ENCODE peak calls at places on chromosome 16, in six cellular contexts. A is GM23338, Z is SK-N-SH, L is GM23248, C is MM.1S, P is PC-3. X is an unnamed sample.

GRCh38 chr16:87538594-87538993 is 45.8 kb upstream of the ZCCHC14 start:
- DNase-seq in A (no peak), C (no peak), L (peak), Z (no peak), P (no peak), X (no peak)

GRCh38 chr16:62950351-62950750 is 914.1 kb upstream of the CDH8 start:
- DNase-seq in C (no peak), L (no peak), A (peak), Z (no peak), P (no peak), X (no peak)

GRCh38 chr16:68383858-68384257 is 64.5 kb downstream of the SMPD3 start:
- DNase-seq in C (no peak), Z (no peak), P (no peak), A (no peak), L (no peak), X (no peak)

GRCh38 chr16:81866820-81867440 is 87.8 kb downstream of the PLCG2 start:
- DNase-seq in P (no peak), C (no peak), A (no peak), Z (no peak), L (no peak), X (no peak)

GRCh38 chr16:50570808-50571598 is 22.8 kb downstream of the NKD1 start:
- DNase-seq in Z (no peak), C (no peak), L (no peak), P (no peak), A (no peak), X (no peak)

GRCh38 chr16:88499836-88500251 is 46.8 kb downstream of the ZFPM1 start:
- DNase-seq in L (no peak), A (no peak), Z (no peak), P (no peak), C (no peak), X (no peak)

GRCh38 chr16:75754126-75754525 is 27.8 kb upstream of the CPHXL start:
- DNase-seq in P (peak), L (no peak), Z (no peak), C (no peak), A (no peak), X (peak)

GRCh38 chr16:50627419-50627818 is 53.7 kb downstream of the SNX20 start:
- DNase-seq in C (no peak), A (peak), P (no peak), Z (peak), L (peak), X (peak)

GRCh38 chr16:89359296-89360147 is 130.8 kb downstream of the ANKRD11 start:
- DNase-seq in Z (no peak), L (peak), C (no peak), P (no peak), A (no peak), X (no peak)

GRCh38 chr16:10405386-10405939 is 19.6 kb downstream of the ATF7IP2 start:
- DNase-seq in L (no peak), A (no peak), C (no peak), Z (no peak), P (no peak), X (no peak)

GRCh38 chr16:35687071-35687470 is 2227.7 kb downstream of the TP53TG3F start:
- DNase-seq in A (no peak), Z (no peak), L (no peak), C (no peak), P (no peak), X (no peak)

GRCh38 chr16:75476817-75477216 is 12.3 kb upstream of the TMEM170A start:
- DNase-seq in P (peak), Z (no peak), A (no peak), L (no peak), C (no peak), X (no peak)

GRCh38 chr16:29007865-29008593 is 23.2 kb downstream of the LAT start:
- DNase-seq in P (peak), L (peak), C (no peak), A (no peak), Z (no peak), X (no peak)

GRCh38 chr16:51442140-51442539 is 291.1 kb upstream of the SALL1 start:
- DNase-seq in A (no peak), P (no peak), L (no peak), C (no peak), Z (no peak), X (no peak)

GRCh38 chr16:28984619-28985135 is at the start of gene LAT:
- DNase-seq in P (no peak), L (peak), A (no peak), Z (no peak), C (peak), X (no peak)

GRCh38 chr16:56844056-56844455 is 21.0 kb upstream of the SLC12A3 start:
- DNase-seq in L (no peak), C (no peak), P (no peak), A (no peak), Z (no peak), X (no peak)

GRCh38 chr16:84925092-84925772 is 86.1 kb downstream of the ZDHHC7 start:
- DNase-seq in C (no peak), Z (peak), A (peak), L (peak), P (peak), X (peak)

GRCh38 chr16:56190903-56191806 is at the start of gene GNAO1:
- DNase-seq in Z (peak), C (peak), A (peak), L (peak), P (peak), X (peak)

GRCh38 chr16:22670551-22670970 is 143.4 kb upstream of the HS3ST2 start:
- DNase-seq in Z (peak), P (peak), C (no peak), L (no peak), A (peak), X (no peak)

GRCh38 chr16:84999857-85000480 is 11.4 kb downstream of the ZDHHC7 start:
- DNase-seq in P (no peak), A (no peak), C (no peak), L (no peak), Z (no peak), X (no peak)

GRCh38 chr16:79042886-79043285 is 557.7 kb downstream of the MAF start:
- DNase-seq in C (peak), L (no peak), Z (no peak), P (no peak), A (no peak), X (no peak)

GRCh38 chr16:84922351-84923135 is 88.8 kb downstream of the ZDHHC7 start:
- DNase-seq in Z (peak), P (no peak), L (no peak), C (no peak), A (no peak), X (no peak)

GRCh38 chr16:12436201-12436657 is 367.5 kb downstream of the CPPED1 start:
- DNase-seq in A (peak), C (no peak), Z (no peak), L (no peak), P (no peak), X (no peak)

GRCh38 chr16:29743827-29744531 is 1.8 kb downstream of the C16orf54 start:
- DNase-seq in Z (no peak), A (peak), L (no peak), P (no peak), C (no peak), X (no peak)

GRCh38 chr16:50925758-50926357 is 184.0 kb downstream of the CYLD start:
- DNase-seq in Z (no peak), L (peak), C (no peak), P (peak), A (no peak), X (no peak)

GRCh38 chr16:19396555-19397011 is 21.1 kb upstream of the TMC5 start:
- DNase-seq in L (no peak), A (no peak), P (peak), C (no peak), Z (no peak), X (peak)

GRCh38 chr16:4683255-4684029 is 9.9 kb upstream of the NUDT16L1 start:
- DNase-seq in A (no peak), Z (no peak), P (no peak), C (no peak), L (no peak), X (no peak)

GRCh38 chr16:29664133-29664912 is 1.3 kb downstream of the SPN start:
- DNase-seq in P (no peak), A (no peak), Z (no peak), L (no peak), C (no peak), X (no peak)

GRCh38 chr16:4172070-4172469 is 55.8 kb upstream of the ADCY9 start:
- DNase-seq in A (no peak), L (peak), C (no peak), P (no peak), Z (no peak), X (no peak)

GRCh38 chr16:55832788-55833583 is at the start of gene CES1:
- DNase-seq in Z (no peak), L (peak), P (no peak), C (no peak), A (peak), X (peak)

GRCh38 chr16:14628806-14629611 is 1.1 kb downstream of the PARN start:
- DNase-seq in A (peak), L (no peak), P (no peak), Z (peak), C (no peak), X (no peak)

GRCh38 chr16:87422106-87422505 is 30.0 kb downstream of the MAP1LC3B start:
- DNase-seq in L (no peak), A (no peak), C (no peak), P (no peak), Z (no peak), X (no peak)

GRCh38 chr16:64544859-64545258 is 577.0 kb downstream of the CDH11 start:
- DNase-seq in C (no peak), P (no peak), Z (no peak), L (no peak), A (no peak), X (no peak)

GRCh38 chr16:81634380-81635121 is 144.5 kb upstream of the PLCG2 start:
- DNase-seq in Z (no peak), P (no peak), A (peak), L (no peak), C (no peak), X (no peak)

GRCh38 chr16:88639231-88640038 is 1.1 kb downstream of the IL17C start:
- DNase-seq in A (peak), C (no peak), L (peak), P (no peak), Z (peak), X (peak)

GRCh38 chr16:21301168-21301894 is 23.2 kb upstream of the CRYM start:
- DNase-seq in C (peak), Z (peak), A (peak), P (peak), L (peak), X (peak)

GRCh38 chr16:24988593-24989338 is 26.4 kb downstream of the ARHGAP17 start:
- DNase-seq in Z (peak), A (no peak), C (peak), L (peak), P (peak), X (peak)

GRCh38 chr16:87815567-87815966 is 49.8 kb upstream of the KLHDC4 start:
- DNase-seq in L (no peak), Z (no peak), C (no peak), A (no peak), P (no peak), X (no peak)

GRCh38 chr16:4976611-4977145 is 18.5 kb downstream of the SEC14L5 start:
- DNase-seq in L (no peak), Z (no peak), C (no peak), A (no peak), P (no peak), X (no peak)

DNA sequence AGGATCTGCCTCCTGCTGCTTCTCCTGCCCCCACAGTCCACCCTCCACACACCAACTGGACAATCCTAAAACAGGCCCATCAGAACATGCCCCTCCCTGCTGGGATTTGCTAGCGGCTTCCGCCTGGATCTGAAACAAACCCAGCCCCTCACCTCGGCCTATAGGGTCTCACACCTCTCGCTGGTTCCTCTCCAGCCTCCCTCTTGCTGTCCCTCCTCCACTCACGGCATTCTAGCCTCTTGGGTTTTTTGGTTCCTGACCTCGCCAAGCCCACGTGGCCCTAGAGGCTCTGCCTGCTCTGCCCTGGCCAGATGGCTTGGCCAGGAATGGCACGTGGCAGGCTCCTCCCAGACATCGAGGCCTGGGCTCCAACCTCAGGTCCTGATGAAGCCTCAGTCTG is 15.7 kb upstream of the MTSS2 start:
- DNase-seq in L (no peak), P (no peak), A (no peak), Z (no peak), C (no peak), X (no peak)
- H3K27ac ChIP-seq in L (peak), P (no peak), A (no peak), Z (peak), C (no peak), X (no peak)

GRCh38 chr16:988465-989353 is 7.1 kb downstream of the SOX8 start:
- DNase-seq in L (no peak), P (no peak), A (no peak), Z (no peak), C (no peak), X (no peak)
- TF ChIP-seq EZH2phosphoT487 in L (no peak), P (no peak), A (no peak), Z (no peak), C (no peak), X (no peak)

DNA sequence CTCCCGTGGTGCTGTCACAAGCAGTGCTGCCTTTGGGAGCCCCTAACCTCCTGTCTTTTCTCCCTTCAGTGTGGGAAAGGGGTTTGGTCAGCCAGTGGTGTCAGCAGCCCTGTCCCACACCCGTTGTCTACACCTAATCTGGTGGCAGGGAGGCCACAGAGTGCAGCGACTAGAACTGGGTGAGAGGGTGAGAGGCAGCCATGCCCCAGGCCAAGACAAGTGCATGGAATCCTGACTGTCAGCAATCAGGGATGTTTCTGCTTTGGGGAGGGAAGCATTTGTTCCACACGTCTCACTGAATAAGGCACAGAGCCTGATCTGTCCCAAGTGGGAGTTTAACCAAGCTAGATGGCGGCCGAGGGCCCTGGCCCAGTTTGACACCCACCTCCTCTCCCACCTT is 1.4 kb upstream of the ZNF267 start:
- DNase-seq in L (no peak), A (no peak), Z (no peak), C (no peak), P (no peak), X (no peak)
- H2AFZ ChIP-seq in L (no peak), A (no peak), Z (no peak), C (no peak), P (no peak), X (no peak)

GRCh38 chr16:72811867-72812266 is 236.1 kb downstream of the ZFHX3 start:
- DNase-seq in A (no peak), C (no peak), Z (no peak), L (no peak), P (no peak), X (no peak)
- H3K27ac ChIP-seq in A (no peak), C (no peak), Z (no peak), L (no peak), P (no peak), X (no peak)

GRCh38 chr16:67028167-67028554 is 788 bp upstream of the CBFB start:
- DNase-seq in P (no peak), A (no peak), C (no peak), L (peak), Z (no peak), X (no peak)

GRCh38 chr16:67027046-67027445 is 1.9 kb upstream of the CBFB start:
- DNase-seq in P (no peak), L (no peak), A (no peak), C (no peak), Z (no peak), X (no peak)

GRCh38 chr16:67028555-67029248 is at the start of gene CBFB:
- DNase-seq in L (peak), A (peak), P (peak), Z (peak), C (peak), X (peak)

GRCh38 chr16:67029249-67030096 is 524 bp downstream of the CBFB start:
- DNase-seq in L (peak), P (peak), C (peak), A (peak), Z (peak), X (peak)

DNA sequence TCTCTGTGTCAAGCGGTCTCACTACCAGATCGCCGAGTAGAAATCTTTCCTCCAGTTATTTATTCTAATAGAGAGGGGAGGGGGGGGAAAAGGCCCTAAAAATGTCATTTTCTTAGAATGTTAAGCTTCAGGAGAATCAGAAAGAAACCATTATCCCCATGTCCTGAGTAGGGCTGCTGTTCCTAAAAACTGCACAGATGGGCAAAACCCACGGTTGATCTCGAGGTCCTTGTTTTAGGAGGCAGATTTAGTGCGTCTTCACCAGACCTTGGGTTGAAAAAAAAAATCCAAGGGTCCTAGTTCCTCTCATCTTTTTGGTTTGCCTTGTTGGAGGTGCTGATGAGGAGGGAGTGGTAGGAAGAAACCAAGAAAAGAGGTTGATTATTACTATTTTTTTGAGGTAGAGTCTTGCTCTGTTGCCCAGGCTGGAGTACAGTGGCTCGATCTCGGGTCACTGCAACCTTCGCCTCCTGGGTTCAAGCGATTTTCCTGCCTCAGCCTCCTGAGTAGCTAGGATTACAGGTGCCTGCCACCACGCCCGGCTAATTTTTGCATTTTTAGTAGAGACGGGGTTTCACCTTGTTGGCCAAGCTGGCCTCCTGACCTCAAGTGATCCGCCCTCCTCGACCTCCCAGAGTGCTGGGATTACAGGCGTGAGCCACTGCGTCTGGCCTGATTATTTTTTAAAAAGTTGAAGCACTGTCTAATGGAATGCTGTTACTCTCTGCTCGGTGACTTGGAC is 1.4 kb downstream of the CBFB start:
- DNase-seq in A (no peak), Z (no peak), P (no peak), L (no peak), C (no peak), X (no peak)
- TF ChIP-seq EZH2phosphoT487 in A (no peak), Z (no peak), P (no peak), L (no peak), C (no peak), X (no peak)

DNA sequence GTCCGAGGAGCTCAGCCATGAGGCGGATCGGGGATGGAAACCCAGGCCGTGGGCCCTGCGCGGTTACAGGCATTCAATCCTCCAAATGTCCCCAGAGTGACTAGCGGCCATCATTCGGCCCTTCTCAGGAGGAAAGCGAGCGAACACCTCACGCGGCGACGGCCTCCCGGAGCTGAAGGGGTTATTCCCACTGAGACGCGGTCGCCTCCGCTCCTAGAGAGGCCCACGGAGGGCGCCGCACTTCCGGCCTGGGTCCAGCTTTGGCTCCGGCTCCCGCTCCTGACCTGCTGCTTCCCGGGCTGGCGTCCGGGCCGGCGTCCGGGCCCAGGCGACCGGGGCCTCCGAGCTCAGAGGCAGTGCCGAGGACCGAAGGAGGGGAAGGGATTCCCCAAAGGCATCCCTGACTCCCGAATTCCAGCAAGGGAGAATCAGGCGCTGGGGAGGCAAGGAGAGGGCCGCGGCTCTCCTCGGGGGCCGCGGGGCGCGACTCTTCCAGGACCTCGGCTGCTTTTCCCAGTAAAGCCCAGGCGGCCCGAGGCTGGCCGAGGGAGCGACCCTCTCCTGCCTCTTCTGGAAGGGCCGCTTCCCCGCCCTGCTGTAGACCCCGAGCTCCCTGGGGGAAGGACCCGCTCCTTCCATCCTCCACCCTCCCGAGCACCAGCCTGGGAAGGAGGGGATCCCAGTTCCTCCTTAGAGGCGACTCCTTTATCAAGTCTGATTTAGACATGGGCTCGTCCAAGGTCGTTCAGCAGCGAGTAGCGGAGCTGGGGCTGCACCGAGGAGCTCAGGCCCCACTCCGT is 18.6 kb upstream of the ZNF629 start:
- DNase-seq in C (peak), P (peak), A (peak), L (peak), Z (peak), X (peak)
- H2AFZ ChIP-seq in C (peak), P (peak), A (peak), L (peak), Z (peak), X (peak)